ENCODE peak calls at places on chromosome 13, in four cellular contexts. One of them, this sample, is unnamed.

GRCh38 chr13:39892731-39893293 is 237.3 kb downstream of the COG6 start:
- DNase-seq in DND-41: no peak
- DNase-seq in tibial nerve: no peak
- DNase-seq in Peyer's patch: no peak
- DNase-seq in this sample: no peak

GRCh38 chr13:43102304-43102703 is 78.9 kb downstream of the DNAJC15 start:
- DNase-seq in DND-41: no peak
- DNase-seq in tibial nerve: no peak
- DNase-seq in Peyer's patch: no peak
- DNase-seq in this sample: no peak

GRCh38 chr13:41457589-41458186 is 338 bp downstream of the RGCC start:
- DNase-seq in DND-41: no peak
- DNase-seq in tibial nerve: no peak
- DNase-seq in Peyer's patch: no peak
- DNase-seq in this sample: peak; percentile 51

GRCh38 chr13:27289016-27289665 is 18.5 kb downstream of the RASL11A start:
- DNase-seq in DND-41: no peak
- DNase-seq in tibial nerve: no peak
- DNase-seq in Peyer's patch: no peak
- DNase-seq in this sample: no peak

GRCh38 chr13:84405286-84405685 is 523.0 kb upstream of the SLITRK1 start:
- DNase-seq in DND-41: no peak
- DNase-seq in tibial nerve: no peak
- DNase-seq in Peyer's patch: no peak
- DNase-seq in this sample: no peak

GRCh38 chr13:41053384-41053826 is 7.9 kb upstream of the WBP4 start:
- DNase-seq in DND-41: no peak
- DNase-seq in tibial nerve: no peak
- DNase-seq in Peyer's patch: no peak
- DNase-seq in this sample: peak; percentile 71

GRCh38 chr13:52652980-52653303 is 306 bp downstream of the SUGT1 start:
- DNase-seq in DND-41: no peak
- DNase-seq in tibial nerve: no peak
- DNase-seq in Peyer's patch: no peak
- DNase-seq in this sample: no peak

GRCh38 chr13:64130170-64130569 is 2714.5 kb upstream of the PCDH20 start:
- DNase-seq in DND-41: no peak
- DNase-seq in tibial nerve: no peak
- DNase-seq in Peyer's patch: no peak
- DNase-seq in this sample: no peak

GRCh38 chr13:112067121-112067741 is at the start of gene SOX1:
- DNase-seq in DND-41: no peak
- DNase-seq in tibial nerve: no peak
- DNase-seq in Peyer's patch: no peak
- DNase-seq in this sample: no peak

GRCh38 chr13:49346460-49346859 is 97.4 kb downstream of the CAB39L start:
- DNase-seq in DND-41: no peak
- DNase-seq in tibial nerve: no peak
- DNase-seq in Peyer's patch: no peak
- DNase-seq in this sample: no peak

GRCh38 chr13:29339386-29340272 is 255.9 kb downstream of the SLC7A1 start:
- DNase-seq in DND-41: no peak
- DNase-seq in tibial nerve: no peak
- DNase-seq in Peyer's patch: no peak
- DNase-seq in this sample: no peak

GRCh38 chr13:112664501-112665203 is 25.2 kb upstream of the ATP11A start:
- DNase-seq in DND-41: no peak
- DNase-seq in tibial nerve: no peak
- DNase-seq in Peyer's patch: no peak
- DNase-seq in this sample: no peak

GRCh38 chr13:27245610-27246009 is 5.7 kb upstream of the RPL21 start:
- DNase-seq in DND-41: no peak
- DNase-seq in tibial nerve: no peak
- DNase-seq in Peyer's patch: no peak
- DNase-seq in this sample: no peak

GRCh38 chr13:23980160-23980551 is 82.9 kb upstream of the C1QTNF9B start:
- DNase-seq in DND-41: peak; percentile 79
- DNase-seq in tibial nerve: peak; percentile 59
- DNase-seq in Peyer's patch: peak; percentile 84
- DNase-seq in this sample: no peak

GRCh38 chr13:95948646-95949045 is 104.6 kb downstream of the UGGT2 start:
- DNase-seq in DND-41: no peak
- DNase-seq in tibial nerve: no peak
- DNase-seq in Peyer's patch: no peak
- DNase-seq in this sample: no peak

GRCh38 chr13:114151031-114151430 is 18.6 kb upstream of the RASA3 start:
- DNase-seq in DND-41: no peak
- DNase-seq in tibial nerve: no peak
- DNase-seq in Peyer's patch: peak; percentile 45
- DNase-seq in this sample: no peak

GRCh38 chr13:28031220-28031903 is 42.9 kb upstream of the URAD start:
- DNase-seq in DND-41: peak; percentile 20
- DNase-seq in tibial nerve: no peak
- DNase-seq in Peyer's patch: no peak
- DNase-seq in this sample: no peak

GRCh38 chr13:93963266-93964131 is 516.0 kb downstream of the DCT start:
- DNase-seq in DND-41: no peak
- DNase-seq in tibial nerve: no peak
- DNase-seq in Peyer's patch: no peak
- DNase-seq in this sample: no peak

GRCh38 chr13:113537909-113538688 is 46.5 kb upstream of the TFDP1 start:
- DNase-seq in DND-41: no peak
- DNase-seq in tibial nerve: no peak
- DNase-seq in Peyer's patch: no peak
- DNase-seq in this sample: no peak

GRCh38 chr13:49731766-49732165 is 40.5 kb upstream of the EBPL start:
- DNase-seq in DND-41: no peak
- DNase-seq in tibial nerve: no peak
- DNase-seq in Peyer's patch: no peak
- DNase-seq in this sample: no peak

GRCh38 chr13:42266464-42266863 is 5.5 kb upstream of the AKAP11 start:
- DNase-seq in DND-41: no peak
- DNase-seq in tibial nerve: no peak
- DNase-seq in Peyer's patch: no peak
- DNase-seq in this sample: no peak

GRCh38 chr13:29886446-29886845 is 36.0 kb upstream of the UBL3 start:
- DNase-seq in DND-41: no peak
- DNase-seq in tibial nerve: no peak
- DNase-seq in Peyer's patch: no peak
- DNase-seq in this sample: no peak

GRCh38 chr13:48194392-48194754 is 38.6 kb upstream of the ITM2B start:
- DNase-seq in DND-41: no peak
- DNase-seq in tibial nerve: no peak
- DNase-seq in Peyer's patch: no peak
- DNase-seq in this sample: no peak

GRCh38 chr13:45206340-45206739 is 5.5 kb upstream of the KCTD4 start:
- DNase-seq in DND-41: no peak
- DNase-seq in tibial nerve: no peak
- DNase-seq in Peyer's patch: no peak
- DNase-seq in this sample: no peak

GRCh38 chr13:95552539-95553270 is at the start of gene CLDN10:
- DNase-seq in DND-41: no peak
- DNase-seq in tibial nerve: no peak
- DNase-seq in Peyer's patch: no peak
- DNase-seq in this sample: no peak

GRCh38 chr13:64274481-64275217 is 2859.0 kb upstream of the PCDH20 start:
- DNase-seq in DND-41: no peak
- DNase-seq in tibial nerve: no peak
- DNase-seq in Peyer's patch: no peak
- DNase-seq in this sample: no peak

GRCh38 chr13:60229708-60230272 is 66.1 kb upstream of the DIAPH3 start:
- DNase-seq in DND-41: no peak
- DNase-seq in tibial nerve: no peak
- DNase-seq in Peyer's patch: no peak
- DNase-seq in this sample: no peak

GRCh38 chr13:75312884-75313520 is 169.0 kb downstream of the TBC1D4 start:
- DNase-seq in DND-41: no peak
- DNase-seq in tibial nerve: no peak
- DNase-seq in Peyer's patch: no peak
- DNase-seq in this sample: no peak

GRCh38 chr13:20461860-20462532 is 63.7 kb downstream of the CRYL1 start:
- DNase-seq in DND-41: no peak
- DNase-seq in tibial nerve: no peak
- DNase-seq in Peyer's patch: no peak
- DNase-seq in this sample: no peak

GRCh38 chr13:20461481-20461859 is 64.2 kb downstream of the CRYL1 start:
- DNase-seq in DND-41: peak; percentile 19
- DNase-seq in tibial nerve: no peak
- DNase-seq in Peyer's patch: no peak
- DNase-seq in this sample: no peak

GRCh38 chr13:20462921-20463320 is 62.7 kb downstream of the CRYL1 start:
- DNase-seq in DND-41: no peak
- DNase-seq in tibial nerve: no peak
- DNase-seq in Peyer's patch: no peak
- DNase-seq in this sample: no peak

GRCh38 chr13:20462533-20462915 is 63.1 kb downstream of the CRYL1 start:
- DNase-seq in DND-41: no peak
- DNase-seq in tibial nerve: no peak
- DNase-seq in Peyer's patch: no peak
- DNase-seq in this sample: no peak

DNA sequence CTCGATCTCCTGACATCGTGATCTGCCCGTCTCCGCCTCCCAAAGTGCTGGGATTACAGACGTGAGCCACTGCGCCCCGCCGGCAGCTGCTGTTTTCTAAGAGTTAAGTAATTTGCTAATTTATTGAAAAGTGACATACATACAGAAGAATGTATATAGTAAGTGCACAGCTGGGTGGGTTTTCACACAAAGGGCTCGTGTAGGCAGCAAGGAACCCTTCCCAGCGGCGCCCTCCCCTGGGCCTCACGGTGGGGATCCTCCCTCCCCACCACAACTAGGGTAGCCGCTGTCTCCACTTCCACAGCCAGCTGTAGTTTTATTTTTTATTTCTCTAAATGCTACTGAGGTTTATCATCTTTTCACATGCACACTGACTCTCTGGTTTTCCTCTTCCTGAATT is 64.9 kb downstream of the CRYL1 start:
- DNase-seq in DND-41: peak; percentile 52
- DNase-seq in tibial nerve: no peak
- DNase-seq in Peyer's patch: no peak
- DNase-seq in this sample: no peak
- H3K4me3 ChIP-seq in DND-41: no peak overlapping the region
- H3K4me3 ChIP-seq in tibial nerve: no peak overlapping the region
- H3K4me3 ChIP-seq in Peyer's patch: no peak overlapping the region
- H3K4me3 ChIP-seq in this sample: no peak overlapping the region

GRCh38 chr13:37109080-37109678 is 3.7 kb upstream of the CSNK1A1L start:
- DNase-seq in DND-41: no peak
- DNase-seq in tibial nerve: no peak
- DNase-seq in Peyer's patch: no peak
- DNase-seq in this sample: peak; percentile 27
- TF ChIP-seq CTCF in DND-41: peak; percentile 59
- TF ChIP-seq CTCF in tibial nerve: peak; percentile 63
- TF ChIP-seq CTCF in Peyer's patch: peak; percentile 36
- TF ChIP-seq CTCF in this sample: peak; percentile 86

GRCh38 chr13:34155931-34156607 is 338.1 kb downstream of the RFC3 start:
- DNase-seq in DND-41: no peak
- DNase-seq in tibial nerve: no peak
- DNase-seq in Peyer's patch: no peak
- DNase-seq in this sample: no peak
- H3K4me3 ChIP-seq in DND-41: no peak overlapping the region
- H3K4me3 ChIP-seq in tibial nerve: no peak overlapping the region
- H3K4me3 ChIP-seq in Peyer's patch: no peak overlapping the region
- H3K4me3 ChIP-seq in this sample: no peak overlapping the region

DNA sequence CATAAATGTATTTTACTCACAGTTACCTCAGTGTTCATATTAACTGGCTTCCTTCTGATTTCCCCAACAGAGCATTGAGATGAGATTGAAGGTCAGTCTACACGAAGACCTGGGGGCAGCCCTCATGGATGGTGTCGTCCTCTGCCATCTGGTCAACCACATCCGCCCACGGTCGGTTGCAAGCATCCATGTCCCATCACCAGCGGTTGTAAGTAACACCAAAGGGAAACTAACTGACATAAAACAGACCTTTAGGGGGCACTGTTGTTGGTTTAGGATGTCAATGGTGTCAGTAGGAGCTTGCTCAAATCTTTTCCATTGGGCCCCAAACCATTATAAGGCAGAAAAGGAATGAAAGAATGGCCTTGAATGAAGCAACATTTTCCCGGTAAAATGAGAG is 68.2 kb downstream of the ESD start:
- DNase-seq in DND-41: no peak
- DNase-seq in tibial nerve: no peak
- DNase-seq in Peyer's patch: no peak
- DNase-seq in this sample: peak; percentile 16
- TF ChIP-seq CTCF in DND-41: peak; percentile 52
- TF ChIP-seq CTCF in tibial nerve: no peak
- TF ChIP-seq CTCF in Peyer's patch: no peak
- TF ChIP-seq CTCF in this sample: peak; percentile 64

GRCh38 chr13:109782066-109782822 is 4.1 kb downstream of the IRS2 start:
- DNase-seq in DND-41: no peak
- DNase-seq in tibial nerve: no peak
- DNase-seq in Peyer's patch: no peak
- DNase-seq in this sample: no peak
- H3K4me3 ChIP-seq in DND-41: no peak overlapping the region
- H3K4me3 ChIP-seq in tibial nerve: peak overlapping the region; percentile 33
- H3K4me3 ChIP-seq in Peyer's patch: no peak overlapping the region
- H3K4me3 ChIP-seq in this sample: no peak overlapping the region

GRCh38 chr13:22738357-22738756 is 442.4 kb upstream of the SGCG start:
- DNase-seq in DND-41: no peak
- DNase-seq in tibial nerve: no peak
- DNase-seq in Peyer's patch: no peak
- DNase-seq in this sample: no peak

GRCh38 chr13:22736768-22737092 is 444.0 kb upstream of the SGCG start:
- DNase-seq in DND-41: no peak
- DNase-seq in tibial nerve: no peak
- DNase-seq in Peyer's patch: no peak
- DNase-seq in this sample: no peak

GRCh38 chr13:22736084-22736767 is 444.6 kb upstream of the SGCG start:
- DNase-seq in DND-41: no peak
- DNase-seq in tibial nerve: no peak
- DNase-seq in Peyer's patch: no peak
- DNase-seq in this sample: no peak

GRCh38 chr13:22740264-22740663 is 440.5 kb upstream of the SGCG start:
- DNase-seq in DND-41: no peak
- DNase-seq in tibial nerve: no peak
- DNase-seq in Peyer's patch: no peak
- DNase-seq in this sample: no peak

DNA sequence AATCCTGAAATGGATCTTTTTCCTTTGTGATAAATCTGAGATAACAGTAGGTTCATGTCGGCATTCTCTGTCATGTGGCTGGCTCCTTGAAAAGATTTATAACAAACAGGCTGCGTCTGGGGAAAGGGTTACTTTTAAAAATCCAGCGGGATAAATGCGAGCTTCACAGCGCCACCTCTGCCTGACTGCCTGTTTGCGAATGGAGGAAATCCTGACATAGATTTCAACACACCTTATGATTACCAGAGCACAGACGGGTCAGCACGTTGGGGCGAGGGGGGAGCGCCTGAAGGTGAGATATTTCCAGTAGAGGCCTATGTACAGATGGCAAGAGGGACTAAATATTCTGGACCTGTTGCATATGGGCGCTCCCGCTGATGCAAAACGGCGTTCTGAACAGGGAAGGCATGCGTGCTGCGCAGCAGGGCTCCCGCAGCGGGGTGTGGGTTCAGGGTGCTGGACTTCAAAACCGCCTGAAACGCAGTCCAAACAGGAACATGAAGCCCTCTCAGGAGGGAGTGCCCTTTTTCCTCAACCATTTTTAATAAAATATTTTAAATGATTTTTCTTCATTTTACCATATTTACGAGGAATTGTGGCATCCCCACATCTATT is 445.3 kb upstream of the SGCG start:
- DNase-seq in DND-41: no peak
- DNase-seq in tibial nerve: no peak
- DNase-seq in Peyer's patch: no peak
- DNase-seq in this sample: no peak
- TF ChIP-seq CTCF in DND-41: no peak
- TF ChIP-seq CTCF in tibial nerve: no peak
- TF ChIP-seq CTCF in Peyer's patch: no peak
- TF ChIP-seq CTCF in this sample: no peak